ENCODE peak calls at places on chromosomes 5 and 9, in four cellular contexts. V, M, B and N are unnamed samples.

GRCh38 chr5:1005904-1006655 is 2.5 kb upstream of the NKD2 start:
- DNase-seq in B (no peak), V (peak), M (no peak), N (no peak)

GRCh38 chr9:121071356-121071755 is 3.4 kb upstream of the CNTRL start:
- DNase-seq in V (no peak), B (no peak), M (no peak), N (no peak)

GRCh38 chr5:38189031-38189632 is 69.2 kb upstream of the EGFLAM start:
- DNase-seq in B (no peak), M (peak), V (no peak), N (no peak)

GRCh38 chr5:80780761-80781285 is 126.0 kb upstream of the DHFR start:
- DNase-seq in B (no peak), M (no peak), V (no peak), N (no peak)

GRCh38 chr9:114538241-114538640 is 33.0 kb upstream of the WHRN start:
- DNase-seq in M (peak), B (peak), V (no peak), N (no peak)

GRCh38 chr5:27217160-27217956 is 179.0 kb upstream of the CDH9 start:
- DNase-seq in V (no peak), M (no peak), B (no peak), N (no peak)

GRCh38 chr5:149846021-149846420 is 98.6 kb downstream of the PDE6A start:
- DNase-seq in V (no peak), M (no peak), B (no peak), N (no peak)

GRCh38 chr9:71446499-71447411 is 321.6 kb downstream of the CEMIP2 start:
- DNase-seq in V (peak), M (peak), B (no peak), N (peak)

GRCh38 chr5:174159327-174160247 is 114.1 kb downstream of the NSG2 start:
- DNase-seq in V (no peak), M (no peak), B (no peak), N (no peak)

GRCh38 chr5:52794519-52794918 is 6.8 kb downstream of the ITGA1 start:
- DNase-seq in B (no peak), M (peak), V (no peak), N (no peak)

GRCh38 chr5:104733063-104733719 is 1170.6 kb upstream of the NUDT12 start:
- DNase-seq in V (no peak), M (no peak), B (no peak), N (no peak)

GRCh38 chr5:31492824-31493223 is 39.1 kb downstream of the DROSHA start:
- DNase-seq in B (no peak), V (no peak), M (no peak), N (peak)

GRCh38 chr5:159765034-159765433 is 151.2 kb upstream of the ADRA1B start:
- DNase-seq in B (no peak), M (no peak), V (no peak), N (no peak)

GRCh38 chr5:74889523-74890105 is 23.4 kb upstream of the FAM169A start:
- DNase-seq in V (no peak), M (no peak), B (peak), N (no peak)

GRCh38 chr5:116944171-116944570 is 369.5 kb upstream of the SEMA6A start:
- DNase-seq in M (peak), V (no peak), B (no peak), N (peak)

GRCh38 chr5:166488560-166488959 is 1802.9 kb upstream of the WWC1 start:
- DNase-seq in B (no peak), M (no peak), V (no peak), N (no peak)

GRCh38 chr5:1500411-1501091 is 23.2 kb downstream of the LPCAT1 start:
- DNase-seq in B (no peak), M (no peak), V (no peak), N (no peak)

GRCh38 chr5:141692919-141693848 is 11.2 kb upstream of the ARAP3 start:
- DNase-seq in B (no peak), M (no peak), V (no peak), N (no peak)

GRCh38 chr5:114789773-114790402 is 379.8 kb downstream of the TRIM36 start:
- DNase-seq in V (no peak), M (peak), B (no peak), N (peak)

GRCh38 chr5:15441433-15442182 is 58.4 kb upstream of the FBXL7 start:
- DNase-seq in V (no peak), M (no peak), B (no peak), N (no peak)

GRCh38 chr5:156330141-156330870 is 3.3 kb downstream of the SGCD start:
- DNase-seq in B (no peak), V (no peak), M (no peak), N (no peak)

GRCh38 chr5:83864652-83865051 is 144.0 kb upstream of the HAPLN1 start:
- DNase-seq in V (no peak), B (no peak), M (no peak), N (no peak)

GRCh38 chr5:88761269-88761880 is 121.6 kb downstream of the MEF2C start:
- DNase-seq in V (no peak), M (no peak), B (no peak), N (no peak)

GRCh38 chr5:157143127-157143959 is 678 bp upstream of the MED7 start:
- DNase-seq in V (no peak), M (no peak), B (no peak), N (no peak)

GRCh38 chr9:95379630-95380029 is 62.1 kb upstream of the FANCC start:
- DNase-seq in B (no peak), V (peak), M (no peak), N (no peak)

GRCh38 chr5:137016783-137017324 is 482.3 kb downstream of the SPOCK1 start:
- DNase-seq in V (no peak), B (no peak), M (no peak), N (no peak)

GRCh38 chr5:181221105-181221791 is 1.8 kb upstream of the TRIM41 start:
- DNase-seq in M (no peak), B (peak), V (no peak), N (no peak)

GRCh38 chr5:122653087-122654017 is 121.5 kb upstream of the SNX2 start:
- DNase-seq in V (no peak), B (no peak), M (no peak), N (no peak)

GRCh38 chr9:77469515-77470197 is 178.5 kb downstream of the GNA14 start:
- DNase-seq in M (no peak), B (no peak), V (no peak), N (no peak)

GRCh38 chr9:93501406-93501805 is 48.0 kb upstream of the FAM120AOS start:
- DNase-seq in V (no peak), B (no peak), M (no peak), N (no peak)

GRCh38 chr5:148186248-148187003 is 16.4 kb upstream of the SPINK6 start:
- DNase-seq in V (no peak), B (no peak), M (no peak), N (no peak)

GRCh38 chr9:110095776-110096175 is 112.2 kb downstream of the C9orf152 start:
- DNase-seq in B (no peak), V (no peak), M (no peak), N (no peak)

GRCh38 chr5:2139478-2139877 is 256.8 kb upstream of the IRX4 start:
- DNase-seq in B (no peak), V (no peak), M (no peak), N (no peak)

GRCh38 chr9:14262836-14263235 is 51.1 kb downstream of the NFIB start:
- DNase-seq in M (no peak), B (no peak), V (no peak), N (no peak)

GRCh38 chr9:14258156-14258555 is 55.8 kb downstream of the NFIB start:
- DNase-seq in B (no peak), V (no peak), M (no peak), N (no peak)

GRCh38 chr9:14256588-14256987 is 57.4 kb downstream of the NFIB start:
- DNase-seq in V (no peak), M (no peak), B (no peak), N (no peak)

GRCh38 chr9:14260101-14260500 is 53.8 kb downstream of the NFIB start:
- DNase-seq in B (no peak), M (no peak), V (no peak), N (no peak)

GRCh38 chr9:14258840-14259239 is 55.1 kb downstream of the NFIB start:
- DNase-seq in M (no peak), V (no peak), B (no peak), N (no peak)
- H3K9ac ChIP-seq in M (no peak), V (no peak), B (no peak), N (no peak)

GRCh38 chr9:14379280-14379679 is 65.3 kb upstream of the NFIB start:
- DNase-seq in B (no peak), V (no peak), M (no peak), N (no peak)

GRCh38 chr9:14383296-14383695 is 69.4 kb upstream of the NFIB start:
- DNase-seq in V (no peak), M (no peak), B (no peak), N (no peak)

GRCh38 chr9:14383815-14384214 is 69.9 kb upstream of the NFIB start:
- DNase-seq in M (no peak), B (no peak), V (no peak), N (no peak)

DNA sequence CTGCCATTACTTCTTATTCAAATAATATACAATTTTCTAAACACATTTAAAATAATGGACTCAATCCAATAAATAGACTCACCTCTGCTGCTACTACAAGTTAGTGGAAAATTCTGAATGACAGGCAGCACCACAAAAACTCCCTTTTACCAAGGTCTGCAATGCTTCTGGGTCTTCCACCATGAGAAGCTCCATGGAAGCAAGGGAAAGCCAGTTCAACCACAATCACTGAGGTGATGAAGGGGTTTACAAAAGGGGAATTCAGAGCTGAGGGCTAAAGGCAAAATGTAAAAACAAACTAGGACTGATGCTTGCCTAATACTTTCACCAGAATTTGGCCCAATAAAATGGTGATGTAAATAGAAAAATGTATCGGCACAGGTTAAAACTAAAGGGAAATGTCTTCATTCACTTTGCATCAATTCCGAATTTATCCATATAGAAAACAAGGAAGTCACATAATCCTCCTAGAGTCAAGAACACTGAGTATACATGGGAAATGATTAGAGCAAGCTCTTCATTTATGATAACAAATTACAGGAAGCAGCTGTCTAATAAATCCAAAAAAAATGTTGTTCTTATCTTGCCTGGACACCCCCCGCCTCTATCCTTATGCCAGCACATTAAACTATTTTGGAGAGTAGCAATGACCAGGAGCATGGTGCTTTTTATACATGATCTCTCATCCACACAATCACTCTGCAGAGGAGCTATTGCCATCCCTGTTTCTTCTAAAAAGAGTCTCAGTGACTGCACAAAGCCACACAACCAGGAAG is 66.3 kb upstream of the NFIB start:
- DNase-seq in B (no peak), V (no peak), M (no peak), N (no peak)
- TF ChIP-seq SUZ12 in B (no peak), V (no peak), M (no peak), N (no peak)

DNA sequence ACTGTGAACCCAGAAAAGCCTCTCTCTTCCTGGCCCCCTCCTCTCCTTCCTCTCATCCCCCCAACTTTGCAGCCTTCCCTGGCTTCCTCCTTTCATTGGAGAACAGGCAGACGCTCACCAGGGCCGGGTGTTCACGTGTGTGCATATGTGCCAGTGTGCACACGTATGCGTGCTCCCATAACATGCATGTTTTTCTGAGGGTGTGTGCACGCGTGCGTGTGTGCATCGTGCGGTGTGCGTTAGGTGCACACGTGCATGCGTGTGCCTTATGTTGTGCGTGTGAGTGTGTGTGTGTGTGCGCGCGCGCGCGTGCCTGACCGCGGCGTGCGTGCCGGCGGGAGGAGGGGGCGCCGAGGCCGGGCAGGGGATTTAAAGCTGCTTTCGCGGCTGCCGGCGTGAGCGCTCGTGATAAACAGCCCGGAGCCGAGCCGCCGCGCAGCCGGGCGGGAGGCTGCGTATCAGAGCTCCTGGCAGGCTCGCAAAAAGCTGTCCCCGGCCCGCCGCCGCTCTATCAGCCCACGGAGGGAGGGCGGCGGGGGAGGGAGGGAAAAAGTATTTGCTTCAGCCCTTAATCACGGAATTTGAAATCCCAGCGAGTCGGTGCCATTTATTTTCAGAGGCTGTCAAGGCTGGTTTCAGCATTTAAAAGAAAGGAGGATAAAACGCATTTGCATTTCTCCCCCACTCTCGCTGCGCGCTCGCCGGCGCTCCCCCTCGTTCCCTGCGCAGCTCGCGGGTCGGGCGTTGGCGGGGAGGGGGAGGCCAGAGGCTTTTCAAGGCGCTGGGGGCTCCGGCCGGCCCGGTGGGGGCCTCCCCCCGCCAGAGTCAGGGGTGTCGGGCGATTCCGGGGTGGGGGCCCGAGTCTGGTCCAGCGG is 183.9 kb downstream of the C9orf50 start:
- DNase-seq in M (no peak), B (no peak), V (no peak), N (no peak)
- H3K9ac ChIP-seq in M (no peak), B (no peak), V (no peak), N (peak)

GRCh38 chr9:134172198-134173126 is 8.1 kb upstream of the RNU6ATAC start:
- DNase-seq in B (no peak), M (no peak), V (no peak), N (no peak)
- TF ChIP-seq SUZ12 in B (no peak), M (no peak), V (no peak), N (no peak)

GRCh38 chr9:128498911-128499310 is 5.6 kb upstream of the GLE1 start:
- DNase-seq in M (no peak), V (no peak), B (no peak), N (no peak)

GRCh38 chr9:128499920-128500319 is 4.6 kb upstream of the GLE1 start:
- DNase-seq in B (no peak), M (no peak), V (no peak), N (no peak)

GRCh38 chr9:128504485-128505413 is at the start of gene GLE1:
- DNase-seq in M (peak), V (peak), B (peak), N (peak)

GRCh38 chr9:128505414-128505765 is 871 bp downstream of the GLE1 start:
- DNase-seq in M (no peak), B (no peak), V (no peak), N (no peak)

DNA sequence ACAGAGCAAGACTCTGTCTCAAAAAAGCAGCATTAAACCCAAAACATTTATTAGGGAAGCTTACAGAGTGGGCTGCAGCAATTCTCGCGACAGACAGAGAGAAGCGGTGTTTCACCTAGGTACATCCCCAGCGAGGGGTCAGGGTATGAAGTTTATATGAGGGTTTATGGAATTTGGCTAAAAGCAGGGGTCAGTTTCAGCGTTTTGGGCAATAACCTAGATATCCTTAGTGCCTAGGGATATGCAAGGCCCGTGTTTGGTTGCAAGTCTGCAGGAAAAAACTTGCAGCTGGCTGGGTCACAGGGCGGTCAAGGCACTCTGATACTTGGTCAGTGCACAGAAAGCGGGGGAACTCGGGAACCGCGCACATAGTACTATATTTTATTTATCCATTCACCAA is 649 bp upstream of the GLE1 start:
- DNase-seq in M (no peak), B (no peak), V (no peak), N (no peak)
- H3K9ac ChIP-seq in M (peak), B (peak), V (no peak), N (peak)

GRCh38 chr9:86968258-86968920 is 21.1 kb upstream of the GAS1 start:
- DNase-seq in M (no peak), V (no peak), B (no peak), N (no peak)
- TF ChIP-seq SUZ12 in M (no peak), V (no peak), B (no peak), N (no peak)